ENCODE peak calls at places on chromosome 19, in four cellular contexts. N, U, Y and O are unnamed samples.

GRCh38 chr19:49422407-49423277 is 599 bp downstream of the PTH2 start:
- DNase-seq in N (no peak), U (no peak), Y (no peak), O (no peak)

GRCh38 chr19:46727036-46727501 is 10.2 kb upstream of the PRKD2 start:
- DNase-seq in N (peak), Y (no peak), U (no peak), O (no peak)

GRCh38 chr19:2266183-2266993 is 10.2 kb upstream of the JSRP1 start:
- DNase-seq in Y (peak), U (no peak), N (peak), O (no peak)

GRCh38 chr19:1261863-1262686 is 7.1 kb upstream of the CIRBP start:
- DNase-seq in Y (peak), N (peak), U (no peak), O (no peak)

GRCh38 chr19:46718157-46718933 is 1.4 kb upstream of the PRKD2 start:
- DNase-seq in U (peak), Y (no peak), N (no peak), O (no peak)

GRCh38 chr19:6970478-6970877 is 50.8 kb downstream of the MBD3L2B start:
- DNase-seq in U (no peak), Y (no peak), N (no peak), O (no peak)

GRCh38 chr19:524062-524674 is 7.4 kb upstream of the CDC34 start:
- DNase-seq in N (peak), U (no peak), Y (peak), O (no peak)

GRCh38 chr19:22945560-22945959 is 57.4 kb downstream of the ZNF728 start:
- DNase-seq in N (no peak), U (no peak), Y (no peak), O (no peak)

GRCh38 chr19:41189425-41190065 is 3.5 kb upstream of the CYP2S1 start:
- DNase-seq in N (no peak), Y (no peak), U (no peak), O (no peak)

GRCh38 chr19:34366670-34367423 is 1.9 kb downstream of the GPI start:
- DNase-seq in Y (no peak), N (no peak), U (no peak), O (no peak)

GRCh38 chr19:46678110-46678732 is 17.2 kb upstream of the DACT3 start:
- DNase-seq in N (no peak), Y (no peak), U (peak), O (no peak)

GRCh38 chr19:35718345-35719041 is 690 bp downstream of the KMT2B start:
- DNase-seq in Y (peak), N (no peak), U (peak), O (no peak)

DNA sequence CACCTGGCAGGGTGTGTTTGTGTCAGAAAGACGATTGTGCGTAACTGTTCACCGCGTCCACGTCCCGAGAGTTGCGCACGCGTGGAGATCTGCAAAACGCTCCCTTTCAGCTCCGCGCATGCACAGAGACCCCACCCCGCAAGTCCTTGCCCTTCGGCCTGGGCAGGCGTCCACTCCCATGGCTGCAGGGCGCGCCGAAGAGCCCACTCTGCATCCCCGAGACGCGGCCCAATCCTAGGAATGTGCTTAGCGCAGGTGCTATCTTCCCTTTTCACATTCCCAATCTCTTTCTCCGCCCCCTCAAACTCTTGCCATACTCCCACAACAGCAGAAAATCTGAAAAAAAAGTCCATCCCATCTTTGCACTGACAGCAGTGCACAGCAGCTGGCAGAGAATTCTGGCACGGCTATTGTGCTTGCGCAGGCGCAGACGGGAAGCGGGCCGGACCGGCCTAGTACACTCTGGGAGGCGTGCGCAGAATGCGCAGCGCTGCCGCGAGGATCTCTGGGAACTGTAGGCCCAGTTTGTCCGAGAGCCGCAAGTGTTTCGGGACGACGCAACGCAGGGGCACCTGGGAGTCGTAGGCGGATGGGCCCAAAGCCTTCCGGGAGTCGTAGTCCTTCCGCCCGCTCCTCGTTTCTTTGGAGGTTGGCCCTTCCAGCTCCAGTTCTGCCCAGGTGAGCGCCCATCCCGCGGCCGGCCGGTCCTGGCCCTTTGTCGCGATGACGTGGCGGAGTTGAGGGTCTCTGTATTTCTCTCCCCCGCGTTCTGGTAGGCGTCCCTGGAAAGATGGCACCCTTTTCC is 23.1 kb downstream of the ZNF175 start:
- DNase-seq in Y (peak), U (peak), N (peak), O (peak)
- TF ChIP-seq CTCF in Y (no peak), U (no peak), N (no peak), O (no peak)

GRCh38 chr19:54391589-54392061 is 23.6 kb upstream of the TTYH1 start:
- DNase-seq in N (no peak), U (no peak), Y (no peak), O (no peak)
- TF ChIP-seq CTCF in N (no peak), U (no peak), Y (no peak), O (no peak)

GRCh38 chr19:16325671-16326400 is 1.2 kb downstream of the KLF2 start:
- DNase-seq in N (peak), Y (no peak), U (peak), O (peak)

GRCh38 chr19:16324064-16324383 is 602 bp upstream of the KLF2 start:
- DNase-seq in N (no peak), Y (no peak), U (no peak), O (no peak)

GRCh38 chr19:16326401-16327130 is 1.9 kb downstream of the KLF2 start:
- DNase-seq in N (no peak), Y (no peak), U (peak), O (no peak)

GRCh38 chr19:16324384-16325160 is at the start of gene KLF2:
- DNase-seq in U (peak), N (peak), Y (peak), O (peak)

DNA sequence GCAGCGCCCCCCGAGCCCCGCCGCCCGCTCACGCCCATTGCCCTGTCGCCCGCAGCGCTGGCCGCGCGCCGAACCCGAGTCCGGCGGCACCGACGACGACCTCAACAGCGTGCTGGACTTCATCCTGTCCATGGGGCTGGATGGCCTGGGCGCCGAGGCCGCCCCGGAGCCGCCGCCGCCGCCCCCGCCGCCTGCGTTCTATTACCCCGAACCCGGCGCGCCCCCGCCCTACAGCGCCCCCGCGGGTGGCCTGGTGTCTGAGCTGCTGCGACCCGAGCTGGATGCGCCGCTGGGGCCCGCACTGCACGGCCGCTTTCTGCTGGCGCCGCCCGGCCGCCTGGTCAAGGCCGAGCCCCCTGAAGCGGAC is 518 bp downstream of the KLF2 start:
- DNase-seq in Y (no peak), N (peak), U (peak), O (peak)
- TF ChIP-seq CTCF in Y (no peak), N (no peak), U (no peak), O (peak)

GRCh38 chr19:56748443-56748842 is 76.9 kb upstream of the ZNF835 start:
- DNase-seq in N (no peak), Y (no peak), U (no peak), O (no peak)
- TF ChIP-seq CTCF in N (peak), Y (peak), U (no peak), O (no peak)

DNA sequence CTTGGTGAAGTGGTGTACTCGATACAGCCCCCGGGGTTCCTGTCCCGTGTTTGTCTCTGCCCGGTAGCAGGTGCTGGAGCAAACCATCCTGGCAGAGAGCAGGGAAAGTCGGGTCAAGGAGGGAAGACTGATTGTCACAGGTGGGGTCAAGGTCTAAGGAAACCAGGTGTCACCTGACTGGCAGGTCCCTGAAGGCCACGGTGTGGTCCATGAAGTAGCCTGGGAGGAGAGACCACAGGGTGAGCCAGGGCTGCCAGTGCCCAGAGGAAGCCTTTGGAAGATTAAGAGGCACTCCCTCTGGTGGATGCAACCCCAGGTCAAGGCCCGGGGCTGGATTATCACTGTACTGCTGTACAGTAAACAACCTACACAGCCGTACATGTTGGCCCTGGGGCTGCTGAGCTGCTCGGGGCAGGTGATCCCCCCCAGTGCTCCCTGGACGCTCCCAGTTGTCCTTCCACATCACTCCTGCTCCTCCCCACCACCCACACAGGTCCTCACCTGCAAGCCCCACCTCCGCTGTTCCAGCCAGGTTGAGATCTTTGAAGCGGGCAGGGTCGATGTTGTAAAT is 6.0 kb upstream of the CCER2 start:
- DNase-seq in N (no peak), U (no peak), Y (no peak), O (no peak)
- TF ChIP-seq CTCF in N (no peak), U (no peak), Y (no peak), O (peak)

DNA sequence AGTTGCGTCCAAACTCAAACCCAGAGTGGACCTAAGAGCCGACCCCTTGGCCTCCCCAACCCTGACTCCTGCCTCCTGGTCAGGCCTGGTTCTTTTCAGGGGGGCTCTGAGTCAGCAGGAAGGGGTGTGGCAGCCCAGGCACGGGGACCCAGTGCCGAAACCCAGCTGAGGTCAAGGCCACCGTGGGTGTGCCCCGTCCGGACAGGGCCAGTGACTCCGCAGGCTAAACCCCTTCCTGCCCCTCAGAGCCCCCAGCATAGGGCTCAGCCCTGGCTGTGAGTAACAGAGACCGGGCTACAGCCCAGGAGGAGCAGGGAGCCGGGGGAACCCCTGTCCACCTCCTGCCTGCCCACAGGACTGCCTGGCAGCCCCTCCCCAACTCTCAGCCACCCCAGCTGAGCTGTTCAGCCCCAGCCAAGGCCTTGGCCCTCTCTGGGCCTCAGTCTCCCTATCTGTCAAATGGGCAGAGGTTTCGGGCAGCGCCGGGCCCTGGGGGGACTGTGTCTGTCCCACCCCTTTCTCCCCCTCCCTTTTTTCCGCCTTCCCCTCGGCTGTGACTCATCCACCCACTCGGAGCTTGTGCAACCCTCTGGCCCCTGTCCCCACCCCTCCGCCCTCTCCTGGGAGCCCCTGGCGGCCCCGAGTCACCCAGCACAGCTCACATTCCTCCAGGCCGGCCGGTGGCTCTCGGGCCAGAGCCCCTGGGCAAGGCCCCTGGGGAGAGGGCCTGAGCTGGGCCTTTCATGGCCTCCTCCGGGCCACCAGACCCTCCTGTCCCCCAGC is 8.6 kb downstream of the ZBTB7A start:
- DNase-seq in U (peak), Y (peak), N (peak), O (no peak)
- TF ChIP-seq CTCF in U (no peak), Y (no peak), N (no peak), O (no peak)

DNA sequence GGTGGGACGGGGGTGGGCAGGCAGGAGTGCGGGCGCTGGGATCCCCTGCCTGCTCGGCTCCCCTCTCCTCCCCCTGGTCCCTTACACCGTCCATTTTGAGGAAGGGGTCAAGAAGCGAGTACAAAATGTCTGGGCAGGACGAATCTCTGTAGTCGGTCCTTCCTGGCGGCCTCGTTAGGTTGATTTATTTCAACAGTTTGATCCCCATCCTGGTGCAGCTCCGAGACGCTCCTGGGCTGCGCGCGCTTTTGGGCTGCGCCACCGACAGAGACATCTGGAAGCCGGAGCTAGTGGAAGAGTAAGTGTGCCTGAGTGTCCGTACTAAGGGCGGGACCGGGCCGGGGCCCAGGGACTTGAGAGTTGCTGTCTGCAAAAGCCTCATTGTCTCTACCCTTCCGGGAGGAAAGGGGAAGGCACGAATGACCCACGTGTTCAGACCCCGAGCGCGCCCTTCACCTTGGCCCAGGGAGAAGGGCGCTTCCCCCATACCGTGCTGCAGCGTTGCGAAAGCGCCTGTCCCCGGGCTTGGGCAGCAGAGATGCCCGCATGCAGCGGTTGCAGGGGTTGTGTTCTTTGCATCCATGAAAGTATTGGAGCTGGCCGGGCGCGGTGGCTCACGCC is 1.8 kb downstream of the ZNF114 start:
- DNase-seq in Y (peak), U (no peak), N (no peak), O (peak)
- TF ChIP-seq CTCF in Y (no peak), U (no peak), N (no peak), O (no peak)

DNA sequence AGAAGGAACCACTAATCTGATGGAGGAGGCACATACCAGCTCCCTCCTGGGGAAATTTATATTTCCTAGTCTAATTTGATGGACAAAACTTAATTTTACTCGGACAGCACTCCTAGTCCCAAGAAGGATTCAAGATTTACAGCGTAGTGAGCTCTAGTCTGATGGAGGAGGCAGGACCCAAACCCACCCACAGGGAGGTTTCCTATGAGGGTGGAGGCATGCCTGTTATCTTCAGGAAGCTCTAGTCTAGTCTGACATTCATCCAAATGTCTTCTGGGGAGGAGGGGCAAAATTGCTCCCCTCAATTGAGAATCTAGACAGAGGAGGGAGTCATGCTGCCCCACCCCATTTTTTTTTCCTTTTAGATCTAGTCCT is 10.4 kb upstream of the BCL3 start:
- DNase-seq in U (no peak), N (no peak), Y (no peak), O (no peak)
- TF ChIP-seq CTCF in U (no peak), N (no peak), Y (no peak), O (no peak)

GRCh38 chr19:5339950-5340636 is 519 bp downstream of the PTPRS start:
- DNase-seq in N (no peak), Y (no peak), U (no peak), O (peak)
- TF ChIP-seq CTCF in N (peak), Y (no peak), U (no peak), O (peak)

GRCh38 chr19:4555657-4556561 is 3.6 kb downstream of the SEMA6B start:
- DNase-seq in U (no peak), N (no peak), Y (no peak), O (no peak)

GRCh38 chr19:4557971-4558941 is 1.2 kb downstream of the SEMA6B start:
- DNase-seq in Y (no peak), U (peak), N (no peak), O (peak)

GRCh38 chr19:4554717-4555116 is 4.8 kb downstream of the SEMA6B start:
- DNase-seq in N (no peak), U (no peak), Y (no peak), O (no peak)

GRCh38 chr19:4557186-4557970 is 2.1 kb downstream of the SEMA6B start:
- DNase-seq in Y (no peak), U (peak), N (no peak), O (no peak)

GRCh38 chr19:4556574-4557185 is 2.8 kb downstream of the SEMA6B start:
- DNase-seq in U (no peak), Y (no peak), N (no peak), O (no peak)
- TF ChIP-seq CTCF in U (no peak), Y (no peak), N (no peak), O (no peak)